ENCODE peak calls at places on chromosomes 11 and 22, in seven cellular contexts. One of them, this sample, is unnamed.

GRCh38 chr11:117946196-117946841 is 17.1 kb upstream of the TMPRSS13 start:
- DNase-seq in NCI-H1092 treated with DMSO at 0.1 percent for 48 hours: no peak
- DNase-seq in psoas muscle: no peak
- DNase-seq in SW 1271: no peak
- DNase-seq in CD8-positive, alpha-beta T cell: no peak
- DNase-seq in RWPE1: no peak
- DNase-seq in activated naive CD4-positive, alpha-beta T cell treated with anti-CD3 and anti-CD28 coated beads, Interleukin-2, amount 10 ng/mL, durations not matched to agents 7 days and 5 days: no peak
- DNase-seq in this sample: peak

GRCh38 chr11:111719379-111719778 is 46.8 kb downstream of the PPP2R1B start:
- DNase-seq in NCI-H1092 treated with DMSO at 0.1 percent for 48 hours: no peak
- DNase-seq in psoas muscle: no peak
- DNase-seq in SW 1271: no peak
- DNase-seq in CD8-positive, alpha-beta T cell: no peak
- DNase-seq in RWPE1: no peak
- DNase-seq in activated naive CD4-positive, alpha-beta T cell treated with anti-CD3 and anti-CD28 coated beads, Interleukin-2, amount 10 ng/mL, durations not matched to agents 7 days and 5 days: no peak
- DNase-seq in this sample: no peak

GRCh38 chr11:3058753-3059664 is 1.8 kb upstream of the CARS1 start:
- DNase-seq in NCI-H1092 treated with DMSO at 0.1 percent for 48 hours: no peak
- DNase-seq in psoas muscle: peak
- DNase-seq in SW 1271: peak
- DNase-seq in CD8-positive, alpha-beta T cell: no peak
- DNase-seq in RWPE1: peak
- DNase-seq in activated naive CD4-positive, alpha-beta T cell treated with anti-CD3 and anti-CD28 coated beads, Interleukin-2, amount 10 ng/mL, durations not matched to agents 7 days and 5 days: no peak
- DNase-seq in this sample: no peak

GRCh38 chr11:44680982-44681597 is 45.7 kb upstream of the TSPAN18 start:
- DNase-seq in NCI-H1092 treated with DMSO at 0.1 percent for 48 hours: no peak
- DNase-seq in psoas muscle: no peak
- DNase-seq in SW 1271: no peak
- DNase-seq in CD8-positive, alpha-beta T cell: peak
- DNase-seq in RWPE1: peak
- DNase-seq in activated naive CD4-positive, alpha-beta T cell treated with anti-CD3 and anti-CD28 coated beads, Interleukin-2, amount 10 ng/mL, durations not matched to agents 7 days and 5 days: peak
- DNase-seq in this sample: no peak

GRCh38 chr11:68321293-68322030 is 9.1 kb downstream of the LRP5 start:
- DNase-seq in NCI-H1092 treated with DMSO at 0.1 percent for 48 hours: no peak
- DNase-seq in psoas muscle: no peak
- DNase-seq in SW 1271: no peak
- DNase-seq in CD8-positive, alpha-beta T cell: no peak
- DNase-seq in RWPE1: peak
- DNase-seq in activated naive CD4-positive, alpha-beta T cell treated with anti-CD3 and anti-CD28 coated beads, Interleukin-2, amount 10 ng/mL, durations not matched to agents 7 days and 5 days: no peak
- DNase-seq in this sample: no peak

GRCh38 chr11:120001161-120002135 is 136.5 kb downstream of the TRIM29 start:
- DNase-seq in NCI-H1092 treated with DMSO at 0.1 percent for 48 hours: peak
- DNase-seq in psoas muscle: no peak
- DNase-seq in SW 1271: no peak
- DNase-seq in CD8-positive, alpha-beta T cell: no peak
- DNase-seq in RWPE1: no peak
- DNase-seq in activated naive CD4-positive, alpha-beta T cell treated with anti-CD3 and anti-CD28 coated beads, Interleukin-2, amount 10 ng/mL, durations not matched to agents 7 days and 5 days: no peak
- DNase-seq in this sample: peak

GRCh38 chr22:48406161-48406560 is 1421.5 kb downstream of the BRD1 start:
- DNase-seq in NCI-H1092 treated with DMSO at 0.1 percent for 48 hours: no peak
- DNase-seq in psoas muscle: no peak
- DNase-seq in SW 1271: no peak
- DNase-seq in CD8-positive, alpha-beta T cell: no peak
- DNase-seq in RWPE1: no peak
- DNase-seq in activated naive CD4-positive, alpha-beta T cell treated with anti-CD3 and anti-CD28 coated beads, Interleukin-2, amount 10 ng/mL, durations not matched to agents 7 days and 5 days: no peak
- DNase-seq in this sample: no peak

GRCh38 chr11:46333129-46333947 is 13.9 kb upstream of the DGKZ start:
- DNase-seq in NCI-H1092 treated with DMSO at 0.1 percent for 48 hours: peak
- DNase-seq in psoas muscle: no peak
- DNase-seq in SW 1271: no peak
- DNase-seq in CD8-positive, alpha-beta T cell: no peak
- DNase-seq in RWPE1: no peak
- DNase-seq in activated naive CD4-positive, alpha-beta T cell treated with anti-CD3 and anti-CD28 coated beads, Interleukin-2, amount 10 ng/mL, durations not matched to agents 7 days and 5 days: peak
- DNase-seq in this sample: no peak

GRCh38 chr11:33531743-33532181 is 168.9 kb downstream of the C11orf91 start:
- DNase-seq in NCI-H1092 treated with DMSO at 0.1 percent for 48 hours: no peak
- DNase-seq in psoas muscle: peak
- DNase-seq in SW 1271: no peak
- DNase-seq in CD8-positive, alpha-beta T cell: no peak
- DNase-seq in RWPE1: no peak
- DNase-seq in activated naive CD4-positive, alpha-beta T cell treated with anti-CD3 and anti-CD28 coated beads, Interleukin-2, amount 10 ng/mL, durations not matched to agents 7 days and 5 days: no peak
- DNase-seq in this sample: no peak

GRCh38 chr11:32963721-32964120 is 52.0 kb upstream of the DEPDC7 start:
- DNase-seq in NCI-H1092 treated with DMSO at 0.1 percent for 48 hours: no peak
- DNase-seq in psoas muscle: no peak
- DNase-seq in SW 1271: no peak
- DNase-seq in CD8-positive, alpha-beta T cell: no peak
- DNase-seq in RWPE1: no peak
- DNase-seq in activated naive CD4-positive, alpha-beta T cell treated with anti-CD3 and anti-CD28 coated beads, Interleukin-2, amount 10 ng/mL, durations not matched to agents 7 days and 5 days: no peak
- DNase-seq in this sample: no peak

GRCh38 chr22:40628354-40629042 is 8.0 kb downstream of the MRTFA start:
- DNase-seq in NCI-H1092 treated with DMSO at 0.1 percent for 48 hours: no peak
- DNase-seq in psoas muscle: no peak
- DNase-seq in SW 1271: no peak
- DNase-seq in CD8-positive, alpha-beta T cell: no peak
- DNase-seq in RWPE1: no peak
- DNase-seq in activated naive CD4-positive, alpha-beta T cell treated with anti-CD3 and anti-CD28 coated beads, Interleukin-2, amount 10 ng/mL, durations not matched to agents 7 days and 5 days: no peak
- DNase-seq in this sample: no peak

GRCh38 chr22:21943571-21944448 is 8.8 kb downstream of the PPM1F start:
- DNase-seq in NCI-H1092 treated with DMSO at 0.1 percent for 48 hours: no peak
- DNase-seq in psoas muscle: no peak
- DNase-seq in SW 1271: no peak
- DNase-seq in CD8-positive, alpha-beta T cell: no peak
- DNase-seq in RWPE1: no peak
- DNase-seq in activated naive CD4-positive, alpha-beta T cell treated with anti-CD3 and anti-CD28 coated beads, Interleukin-2, amount 10 ng/mL, durations not matched to agents 7 days and 5 days: no peak
- DNase-seq in this sample: no peak

GRCh38 chr11:116421529-116422185 is 351.1 kb downstream of the BUD13 start:
- DNase-seq in NCI-H1092 treated with DMSO at 0.1 percent for 48 hours: peak
- DNase-seq in psoas muscle: no peak
- DNase-seq in SW 1271: no peak
- DNase-seq in CD8-positive, alpha-beta T cell: no peak
- DNase-seq in RWPE1: no peak
- DNase-seq in activated naive CD4-positive, alpha-beta T cell treated with anti-CD3 and anti-CD28 coated beads, Interleukin-2, amount 10 ng/mL, durations not matched to agents 7 days and 5 days: no peak
- DNase-seq in this sample: no peak

GRCh38 chr11:32164836-32165235 is 74.0 kb downstream of the RCN1 start:
- DNase-seq in NCI-H1092 treated with DMSO at 0.1 percent for 48 hours: no peak
- DNase-seq in psoas muscle: no peak
- DNase-seq in SW 1271: no peak
- DNase-seq in CD8-positive, alpha-beta T cell: no peak
- DNase-seq in RWPE1: no peak
- DNase-seq in activated naive CD4-positive, alpha-beta T cell treated with anti-CD3 and anti-CD28 coated beads, Interleukin-2, amount 10 ng/mL, durations not matched to agents 7 days and 5 days: no peak
- DNase-seq in this sample: no peak

GRCh38 chr22:37112084-37112728 is 2.7 kb upstream of the TMPRSS6 start:
- DNase-seq in NCI-H1092 treated with DMSO at 0.1 percent for 48 hours: no peak
- DNase-seq in psoas muscle: no peak
- DNase-seq in SW 1271: no peak
- DNase-seq in CD8-positive, alpha-beta T cell: no peak
- DNase-seq in RWPE1: no peak
- DNase-seq in activated naive CD4-positive, alpha-beta T cell treated with anti-CD3 and anti-CD28 coated beads, Interleukin-2, amount 10 ng/mL, durations not matched to agents 7 days and 5 days: no peak
- DNase-seq in this sample: no peak

GRCh38 chr22:43188829-43189545 is 2.1 kb upstream of the TTLL12 start:
- DNase-seq in NCI-H1092 treated with DMSO at 0.1 percent for 48 hours: no peak
- DNase-seq in psoas muscle: peak
- DNase-seq in SW 1271: no peak
- DNase-seq in CD8-positive, alpha-beta T cell: no peak
- DNase-seq in RWPE1: no peak
- DNase-seq in activated naive CD4-positive, alpha-beta T cell treated with anti-CD3 and anti-CD28 coated beads, Interleukin-2, amount 10 ng/mL, durations not matched to agents 7 days and 5 days: no peak
- DNase-seq in this sample: no peak

GRCh38 chr11:6991227-6991626 is 28.9 kb downstream of the ZNF214 start:
- DNase-seq in NCI-H1092 treated with DMSO at 0.1 percent for 48 hours: no peak
- DNase-seq in psoas muscle: no peak
- DNase-seq in SW 1271: no peak
- DNase-seq in CD8-positive, alpha-beta T cell: no peak
- DNase-seq in RWPE1: no peak
- DNase-seq in activated naive CD4-positive, alpha-beta T cell treated with anti-CD3 and anti-CD28 coated beads, Interleukin-2, amount 10 ng/mL, durations not matched to agents 7 days and 5 days: no peak
- DNase-seq in this sample: no peak

GRCh38 chr11:118084247-118084646 is 2.5 kb downstream of the SMIM35 start:
- DNase-seq in NCI-H1092 treated with DMSO at 0.1 percent for 48 hours: no peak
- DNase-seq in psoas muscle: no peak
- DNase-seq in SW 1271: no peak
- DNase-seq in CD8-positive, alpha-beta T cell: no peak
- DNase-seq in RWPE1: no peak
- DNase-seq in activated naive CD4-positive, alpha-beta T cell treated with anti-CD3 and anti-CD28 coated beads, Interleukin-2, amount 10 ng/mL, durations not matched to agents 7 days and 5 days: no peak
- DNase-seq in this sample: peak

GRCh38 chr11:3808846-3809623 is 675 bp downstream of the PGAP2 start:
- DNase-seq in NCI-H1092 treated with DMSO at 0.1 percent for 48 hours: no peak
- DNase-seq in psoas muscle: no peak
- DNase-seq in SW 1271: peak
- DNase-seq in CD8-positive, alpha-beta T cell: peak
- DNase-seq in RWPE1: peak
- DNase-seq in activated naive CD4-positive, alpha-beta T cell treated with anti-CD3 and anti-CD28 coated beads, Interleukin-2, amount 10 ng/mL, durations not matched to agents 7 days and 5 days: peak
- DNase-seq in this sample: no peak

GRCh38 chr11:65492637-65493366 is 6.0 kb upstream of the MALAT1 start:
- DNase-seq in NCI-H1092 treated with DMSO at 0.1 percent for 48 hours: peak
- DNase-seq in psoas muscle: peak
- DNase-seq in SW 1271: no peak
- DNase-seq in CD8-positive, alpha-beta T cell: no peak
- DNase-seq in RWPE1: no peak
- DNase-seq in activated naive CD4-positive, alpha-beta T cell treated with anti-CD3 and anti-CD28 coated beads, Interleukin-2, amount 10 ng/mL, durations not matched to agents 7 days and 5 days: no peak
- DNase-seq in this sample: peak

GRCh38 chr11:108147150-108147549 is 25.8 kb downstream of the ACAT1 start:
- DNase-seq in NCI-H1092 treated with DMSO at 0.1 percent for 48 hours: no peak
- DNase-seq in psoas muscle: no peak
- DNase-seq in SW 1271: no peak
- DNase-seq in CD8-positive, alpha-beta T cell: no peak
- DNase-seq in RWPE1: no peak
- DNase-seq in activated naive CD4-positive, alpha-beta T cell treated with anti-CD3 and anti-CD28 coated beads, Interleukin-2, amount 10 ng/mL, durations not matched to agents 7 days and 5 days: no peak
- DNase-seq in this sample: no peak

GRCh38 chr22:36445158-36445668 is 36.2 kb downstream of the TXN2 start:
- DNase-seq in NCI-H1092 treated with DMSO at 0.1 percent for 48 hours: no peak
- DNase-seq in psoas muscle: peak
- DNase-seq in SW 1271: no peak
- DNase-seq in CD8-positive, alpha-beta T cell: no peak
- DNase-seq in RWPE1: no peak
- DNase-seq in activated naive CD4-positive, alpha-beta T cell treated with anti-CD3 and anti-CD28 coated beads, Interleukin-2, amount 10 ng/mL, durations not matched to agents 7 days and 5 days: no peak
- DNase-seq in this sample: no peak

GRCh38 chr11:119892311-119892808 is 163.4 kb upstream of the NECTIN1 start:
- DNase-seq in NCI-H1092 treated with DMSO at 0.1 percent for 48 hours: no peak
- DNase-seq in psoas muscle: no peak
- DNase-seq in SW 1271: no peak
- DNase-seq in CD8-positive, alpha-beta T cell: no peak
- DNase-seq in RWPE1: no peak
- DNase-seq in activated naive CD4-positive, alpha-beta T cell treated with anti-CD3 and anti-CD28 coated beads, Interleukin-2, amount 10 ng/mL, durations not matched to agents 7 days and 5 days: no peak
- DNase-seq in this sample: peak

GRCh38 chr22:32672542-32672941 is 129.0 kb upstream of the TIMP3 start:
- DNase-seq in NCI-H1092 treated with DMSO at 0.1 percent for 48 hours: no peak
- DNase-seq in psoas muscle: no peak
- DNase-seq in SW 1271: no peak
- DNase-seq in CD8-positive, alpha-beta T cell: no peak
- DNase-seq in RWPE1: no peak
- DNase-seq in activated naive CD4-positive, alpha-beta T cell treated with anti-CD3 and anti-CD28 coated beads, Interleukin-2, amount 10 ng/mL, durations not matched to agents 7 days and 5 days: no peak
- DNase-seq in this sample: peak

GRCh38 chr11:1082728-1083620 is 8.3 kb downstream of the MUC2 start:
- DNase-seq in NCI-H1092 treated with DMSO at 0.1 percent for 48 hours: no peak
- DNase-seq in psoas muscle: peak
- DNase-seq in SW 1271: no peak
- DNase-seq in CD8-positive, alpha-beta T cell: no peak
- DNase-seq in RWPE1: no peak
- DNase-seq in activated naive CD4-positive, alpha-beta T cell treated with anti-CD3 and anti-CD28 coated beads, Interleukin-2, amount 10 ng/mL, durations not matched to agents 7 days and 5 days: no peak
- DNase-seq in this sample: no peak

GRCh38 chr11:73040046-73040445 is 102.1 kb downstream of the FCHSD2 start:
- DNase-seq in NCI-H1092 treated with DMSO at 0.1 percent for 48 hours: no peak
- DNase-seq in psoas muscle: no peak
- DNase-seq in SW 1271: no peak
- DNase-seq in CD8-positive, alpha-beta T cell: no peak
- DNase-seq in RWPE1: no peak
- DNase-seq in activated naive CD4-positive, alpha-beta T cell treated with anti-CD3 and anti-CD28 coated beads, Interleukin-2, amount 10 ng/mL, durations not matched to agents 7 days and 5 days: no peak
- DNase-seq in this sample: peak

GRCh38 chr22:20130739-20131592 is 638 bp upstream of the ZDHHC8 start:
- DNase-seq in NCI-H1092 treated with DMSO at 0.1 percent for 48 hours: peak
- DNase-seq in psoas muscle: peak
- DNase-seq in SW 1271: peak
- DNase-seq in CD8-positive, alpha-beta T cell: peak
- DNase-seq in RWPE1: peak
- DNase-seq in activated naive CD4-positive, alpha-beta T cell treated with anti-CD3 and anti-CD28 coated beads, Interleukin-2, amount 10 ng/mL, durations not matched to agents 7 days and 5 days: peak
- DNase-seq in this sample: peak

GRCh38 chr11:96186806-96187205 is 156.2 kb downstream of the MAML2 start:
- DNase-seq in NCI-H1092 treated with DMSO at 0.1 percent for 48 hours: no peak
- DNase-seq in psoas muscle: no peak
- DNase-seq in SW 1271: no peak
- DNase-seq in CD8-positive, alpha-beta T cell: no peak
- DNase-seq in RWPE1: no peak
- DNase-seq in activated naive CD4-positive, alpha-beta T cell treated with anti-CD3 and anti-CD28 coated beads, Interleukin-2, amount 10 ng/mL, durations not matched to agents 7 days and 5 days: no peak
- DNase-seq in this sample: no peak

GRCh38 chr11:119730347-119730613 is 1.3 kb upstream of the NECTIN1 start:
- DNase-seq in NCI-H1092 treated with DMSO at 0.1 percent for 48 hours: no peak
- DNase-seq in psoas muscle: no peak
- DNase-seq in SW 1271: no peak
- DNase-seq in CD8-positive, alpha-beta T cell: no peak
- DNase-seq in RWPE1: no peak
- DNase-seq in activated naive CD4-positive, alpha-beta T cell treated with anti-CD3 and anti-CD28 coated beads, Interleukin-2, amount 10 ng/mL, durations not matched to agents 7 days and 5 days: no peak
- DNase-seq in this sample: no peak

GRCh38 chr11:61564936-61565696 is 15.8 kb downstream of the SYT7 start:
- DNase-seq in NCI-H1092 treated with DMSO at 0.1 percent for 48 hours: no peak
- DNase-seq in psoas muscle: no peak
- DNase-seq in SW 1271: no peak
- DNase-seq in CD8-positive, alpha-beta T cell: no peak
- DNase-seq in RWPE1: no peak
- DNase-seq in activated naive CD4-positive, alpha-beta T cell treated with anti-CD3 and anti-CD28 coated beads, Interleukin-2, amount 10 ng/mL, durations not matched to agents 7 days and 5 days: no peak
- DNase-seq in this sample: no peak

GRCh38 chr11:93738647-93739081 is 2.6 kb downstream of the TAF1D start:
- DNase-seq in NCI-H1092 treated with DMSO at 0.1 percent for 48 hours: no peak
- DNase-seq in psoas muscle: no peak
- DNase-seq in SW 1271: peak
- DNase-seq in CD8-positive, alpha-beta T cell: no peak
- DNase-seq in RWPE1: no peak
- DNase-seq in activated naive CD4-positive, alpha-beta T cell treated with anti-CD3 and anti-CD28 coated beads, Interleukin-2, amount 10 ng/mL, durations not matched to agents 7 days and 5 days: no peak
- DNase-seq in this sample: no peak

GRCh38 chr11:58057481-58057880 is 26.7 kb downstream of the OR6Q1 start:
- DNase-seq in NCI-H1092 treated with DMSO at 0.1 percent for 48 hours: no peak
- DNase-seq in psoas muscle: no peak
- DNase-seq in SW 1271: no peak
- DNase-seq in CD8-positive, alpha-beta T cell: no peak
- DNase-seq in RWPE1: no peak
- DNase-seq in activated naive CD4-positive, alpha-beta T cell treated with anti-CD3 and anti-CD28 coated beads, Interleukin-2, amount 10 ng/mL, durations not matched to agents 7 days and 5 days: no peak
- DNase-seq in this sample: no peak

GRCh38 chr11:110896358-110896757 is 184.1 kb upstream of the ARHGAP20 start:
- DNase-seq in NCI-H1092 treated with DMSO at 0.1 percent for 48 hours: no peak
- DNase-seq in psoas muscle: no peak
- DNase-seq in SW 1271: no peak
- DNase-seq in CD8-positive, alpha-beta T cell: no peak
- DNase-seq in RWPE1: no peak
- DNase-seq in activated naive CD4-positive, alpha-beta T cell treated with anti-CD3 and anti-CD28 coated beads, Interleukin-2, amount 10 ng/mL, durations not matched to agents 7 days and 5 days: no peak
- DNase-seq in this sample: no peak

GRCh38 chr22:24965822-24966626 is 13.5 kb downstream of the KIAA1671 start:
- DNase-seq in NCI-H1092 treated with DMSO at 0.1 percent for 48 hours: no peak
- DNase-seq in psoas muscle: peak
- DNase-seq in SW 1271: no peak
- DNase-seq in CD8-positive, alpha-beta T cell: no peak
- DNase-seq in RWPE1: peak
- DNase-seq in activated naive CD4-positive, alpha-beta T cell treated with anti-CD3 and anti-CD28 coated beads, Interleukin-2, amount 10 ng/mL, durations not matched to agents 7 days and 5 days: no peak
- DNase-seq in this sample: no peak

This sample was measured in globus pallidus.